ENCODE peak calls at places on chromosomes 13 and 19, in nine cellular contexts. D is KG1; W is NCI-H748 treated with DMSO at 0.1 percent for 48 hours; L is aorta; R is NCI-H1436; Z is AG08395; B is mesenchymal stem cell; O is cardiac muscle cell; Y is stimulated activated CD8-positive, alpha-beta memory T cell treated with anti-CD3 and anti-CD28 coated beads, Interleukin-15, amount 100 ng/mL, for 48 hours. T is an unnamed sample.

GRCh38 chr19:5319516-5319915 is 21.1 kb downstream of the PTPRS start:
- DNase-seq in D (no peak), W (no peak), L (no peak), R (no peak), Z (no peak), B (no peak), O (no peak), Y (no peak), T (no peak)

GRCh38 chr19:13541554-13541953 is 35.3 kb upstream of the CACNA1A start:
- DNase-seq in D (no peak), W (no peak), L (no peak), R (no peak), Z (no peak), B (no peak), O (no peak), Y (no peak), T (no peak)

GRCh38 chr13:114236224-114236623 is 1.5 kb downstream of the CDC16 start:
- DNase-seq in D (no peak), W (no peak), L (no peak), R (no peak), Z (no peak), B (no peak), O (no peak), Y (no peak), T (no peak)

GRCh38 chr19:44687898-44688297 is 11.1 kb upstream of the CEACAM16 start:
- DNase-seq in D (no peak), W (no peak), L (no peak), R (no peak), Z (no peak), B (no peak), O (no peak), Y (no peak), T (no peak)

GRCh38 chr13:106110241-106110855 is 425.1 kb downstream of the EFNB2 start:
- DNase-seq in D (no peak), W (no peak), L (no peak), R (no peak), Z (peak; percentile 45), B (no peak), O (no peak), Y (no peak), T (peak; percentile 71)

GRCh38 chr13:29977721-29978120 is 127.3 kb upstream of the UBL3 start:
- DNase-seq in D (no peak), W (no peak), L (no peak), R (no peak), Z (no peak), B (peak; percentile 59), O (no peak), Y (no peak), T (no peak)

GRCh38 chr19:38452430-38453366 is 19.2 kb downstream of the RYR1 start:
- DNase-seq in D (no peak), W (no peak), L (no peak), R (peak; percentile 12), Z (no peak), B (no peak), O (no peak), Y (peak; percentile 34), T (no peak)

GRCh38 chr19:16791942-16792341 is 37.3 kb upstream of the SIN3B start:
- DNase-seq in D (no peak), W (no peak), L (no peak), R (no peak), Z (no peak), B (no peak), O (no peak), Y (no peak), T (no peak)

GRCh38 chr13:33172400-33172799 is 113.2 kb downstream of the STARD13 start:
- DNase-seq in D (no peak), W (no peak), L (no peak), R (no peak), Z (no peak), B (no peak), O (no peak), Y (no peak), T (no peak)

GRCh38 chr19:57473646-57474045 is 3.7 kb downstream of the ZNF772 start:
- DNase-seq in D (no peak), W (no peak), L (no peak), R (no peak), Z (no peak), B (no peak), O (peak; percentile 10), Y (no peak), T (no peak)

GRCh38 chr13:31595568-31595967 is 143.8 kb upstream of the RXFP2 start:
- DNase-seq in D (no peak), W (no peak), L (no peak), R (no peak), Z (peak; percentile 5), B (no peak), O (peak; percentile 8), Y (no peak), T (no peak)

GRCh38 chr19:5957132-5957531 is 20.8 kb downstream of the RANBP3 start:
- DNase-seq in D (no peak), W (peak; percentile 73), L (peak; percentile 36), R (no peak), Z (no peak), B (no peak), O (no peak), Y (no peak), T (peak; percentile 34)

GRCh38 chr19:32268381-32268780 is 77.0 kb upstream of the ZNF507 start:
- DNase-seq in D (no peak), W (no peak), L (no peak), R (no peak), Z (no peak), B (no peak), O (no peak), Y (no peak), T (no peak)

GRCh38 chr13:97030705-97031452 is 36.6 kb upstream of the OXGR1 start:
- DNase-seq in D (no peak), W (peak; percentile 37), L (no peak), R (no peak), Z (peak; percentile 36), B (peak; percentile 63), O (peak; percentile 83), Y (no peak), T (peak; percentile 46)

GRCh38 chr19:925087-925911 is 536 bp upstream of the ARID3A start:
- DNase-seq in D (peak; percentile 94), W (peak; percentile 69), L (peak; percentile 88), R (peak; percentile 84), Z (peak; percentile 89), B (peak; percentile 90), O (peak; percentile 86), Y (no peak), T (peak; percentile 87)

GRCh38 chr19:35753634-35754364 is 3.0 kb downstream of the HSPB6 start:
- DNase-seq in D (no peak), W (no peak), L (no peak), R (no peak), Z (no peak), B (no peak), O (no peak), Y (no peak), T (no peak)

GRCh38 chr19:4577020-4577782 is 17.7 kb upstream of the SEMA6B start:
- DNase-seq in D (no peak), W (no peak), L (no peak), R (no peak), Z (no peak), B (peak; percentile 33), O (peak; percentile 55), Y (no peak), T (peak; percentile 37)

GRCh38 chr13:26616126-26616525 is 58.6 kb downstream of the WASF3 start:
- DNase-seq in D (no peak), W (no peak), L (no peak), R (no peak), Z (peak; percentile 50), B (peak; percentile 12), O (peak; percentile 44), Y (no peak), T (peak; percentile 77)

GRCh38 chr19:55462722-55463121 is 1.3 kb upstream of the ISOC2 start:
- DNase-seq in D (no peak), W (no peak), L (no peak), R (no peak), Z (no peak), B (no peak), O (no peak), Y (no peak), T (no peak)

GRCh38 chr13:69970521-69970920 is 137.1 kb upstream of the ATXN8OS start:
- DNase-seq in D (no peak), W (no peak), L (no peak), R (no peak), Z (no peak), B (peak; percentile 85), O (peak; percentile 6), Y (no peak), T (no peak)

GRCh38 chr19:40672573-40673299 is 17.7 kb downstream of the NUMBL start:
- DNase-seq in D (no peak), W (no peak), L (no peak), R (no peak), Z (no peak), B (no peak), O (no peak), Y (no peak), T (no peak)